ENCODE peak calls at places on chromosomes 3 and 15, in ten cellular contexts. One of them, this sample, is unnamed.

GRCh38 chr15:27792756-27793264 is 306.3 kb downstream of the OCA2 start:
- DNase-seq in DND-41: no peak
- DNase-seq in CD4-positive, alpha-beta T cell: no peak
- DNase-seq in foreskin keratinocyte: no peak
- DNase-seq in HL-60: no peak
- DNase-seq in heart right ventricle: no peak
- DNase-seq in adrenal gland: no peak
- DNase-seq in GM12878: no peak
- DNase-seq in upper lobe of right lung: no peak
- DNase-seq in A549: no peak
- DNase-seq in this sample: no peak

GRCh38 chr15:31255732-31256384 is 70.8 kb upstream of the KLF13 start:
- DNase-seq in foreskin keratinocyte: no peak
- DNase-seq in A549: no peak
- DNase-seq in upper lobe of right lung: peak; percentile 10
- DNase-seq in HL-60: no peak
- DNase-seq in heart right ventricle: no peak
- DNase-seq in GM12878: no peak
- DNase-seq in CD4-positive, alpha-beta T cell: no peak
- DNase-seq in DND-41: no peak
- DNase-seq in adrenal gland: no peak
- DNase-seq in this sample: no peak

GRCh38 chr3:31193871-31194270 is 299.4 kb upstream of the GADL1 start:
- DNase-seq in CD4-positive, alpha-beta T cell: no peak
- DNase-seq in DND-41: no peak
- DNase-seq in GM12878: no peak
- DNase-seq in A549: no peak
- DNase-seq in HL-60: no peak
- DNase-seq in upper lobe of right lung: no peak
- DNase-seq in adrenal gland: no peak
- DNase-seq in heart right ventricle: no peak
- DNase-seq in foreskin keratinocyte: no peak
- DNase-seq in this sample: no peak

GRCh38 chr3:185656321-185656840 is 70.3 kb downstream of the SENP2 start:
- DNase-seq in upper lobe of right lung: no peak
- DNase-seq in GM12878: no peak
- DNase-seq in HL-60: no peak
- DNase-seq in CD4-positive, alpha-beta T cell: no peak
- DNase-seq in A549: no peak
- DNase-seq in heart right ventricle: no peak
- DNase-seq in adrenal gland: peak; percentile 82
- DNase-seq in foreskin keratinocyte: peak; percentile 97
- DNase-seq in DND-41: no peak
- DNase-seq in this sample: no peak

GRCh38 chr15:44296625-44297524 is 8.4 kb downstream of the GOLM2 start:
- DNase-seq in A549: peak; percentile 35
- DNase-seq in GM12878: no peak
- DNase-seq in adrenal gland: no peak
- DNase-seq in CD4-positive, alpha-beta T cell: no peak
- DNase-seq in DND-41: no peak
- DNase-seq in upper lobe of right lung: no peak
- DNase-seq in heart right ventricle: no peak
- DNase-seq in HL-60: peak; percentile 42
- DNase-seq in foreskin keratinocyte: peak; percentile 77
- DNase-seq in this sample: no peak

GRCh38 chr3:101377209-101377608 is 56.8 kb upstream of the IMPG2 start:
- DNase-seq in upper lobe of right lung: no peak
- DNase-seq in heart right ventricle: no peak
- DNase-seq in GM12878: peak; percentile 12
- DNase-seq in CD4-positive, alpha-beta T cell: no peak
- DNase-seq in A549: no peak
- DNase-seq in adrenal gland: no peak
- DNase-seq in foreskin keratinocyte: no peak
- DNase-seq in DND-41: no peak
- DNase-seq in HL-60: no peak
- DNase-seq in this sample: no peak

GRCh38 chr15:47820780-47821319 is 103.5 kb downstream of the SEMA6D start:
- DNase-seq in GM12878: no peak
- DNase-seq in DND-41: no peak
- DNase-seq in A549: no peak
- DNase-seq in CD4-positive, alpha-beta T cell: no peak
- DNase-seq in adrenal gland: no peak
- DNase-seq in foreskin keratinocyte: peak; percentile 87
- DNase-seq in upper lobe of right lung: no peak
- DNase-seq in HL-60: no peak
- DNase-seq in heart right ventricle: no peak
- DNase-seq in this sample: no peak

GRCh38 chr3:58111513-58112184 is 99.1 kb downstream of the DNASE1L3 start:
- DNase-seq in HL-60: no peak
- DNase-seq in foreskin keratinocyte: peak; percentile 63
- DNase-seq in upper lobe of right lung: peak; percentile 79
- DNase-seq in adrenal gland: no peak
- DNase-seq in heart right ventricle: no peak
- DNase-seq in DND-41: no peak
- DNase-seq in A549: no peak
- DNase-seq in GM12878: peak; percentile 50
- DNase-seq in CD4-positive, alpha-beta T cell: no peak
- DNase-seq in this sample: no peak

GRCh38 chr15:69388259-69388658 is 25.9 kb upstream of the KIF23 start:
- DNase-seq in DND-41: no peak
- DNase-seq in A549: no peak
- DNase-seq in CD4-positive, alpha-beta T cell: no peak
- DNase-seq in foreskin keratinocyte: peak; percentile 45
- DNase-seq in heart right ventricle: no peak
- DNase-seq in GM12878: no peak
- DNase-seq in adrenal gland: no peak
- DNase-seq in upper lobe of right lung: peak; percentile 53
- DNase-seq in HL-60: no peak
- DNase-seq in this sample: no peak

GRCh38 chr15:33131880-33132279 is 62.6 kb downstream of the FMN1 start:
- DNase-seq in heart right ventricle: no peak
- DNase-seq in adrenal gland: no peak
- DNase-seq in HL-60: no peak
- DNase-seq in foreskin keratinocyte: peak; percentile 70
- DNase-seq in upper lobe of right lung: no peak
- DNase-seq in GM12878: no peak
- DNase-seq in DND-41: no peak
- DNase-seq in A549: no peak
- DNase-seq in CD4-positive, alpha-beta T cell: no peak
- DNase-seq in this sample: no peak

DNA sequence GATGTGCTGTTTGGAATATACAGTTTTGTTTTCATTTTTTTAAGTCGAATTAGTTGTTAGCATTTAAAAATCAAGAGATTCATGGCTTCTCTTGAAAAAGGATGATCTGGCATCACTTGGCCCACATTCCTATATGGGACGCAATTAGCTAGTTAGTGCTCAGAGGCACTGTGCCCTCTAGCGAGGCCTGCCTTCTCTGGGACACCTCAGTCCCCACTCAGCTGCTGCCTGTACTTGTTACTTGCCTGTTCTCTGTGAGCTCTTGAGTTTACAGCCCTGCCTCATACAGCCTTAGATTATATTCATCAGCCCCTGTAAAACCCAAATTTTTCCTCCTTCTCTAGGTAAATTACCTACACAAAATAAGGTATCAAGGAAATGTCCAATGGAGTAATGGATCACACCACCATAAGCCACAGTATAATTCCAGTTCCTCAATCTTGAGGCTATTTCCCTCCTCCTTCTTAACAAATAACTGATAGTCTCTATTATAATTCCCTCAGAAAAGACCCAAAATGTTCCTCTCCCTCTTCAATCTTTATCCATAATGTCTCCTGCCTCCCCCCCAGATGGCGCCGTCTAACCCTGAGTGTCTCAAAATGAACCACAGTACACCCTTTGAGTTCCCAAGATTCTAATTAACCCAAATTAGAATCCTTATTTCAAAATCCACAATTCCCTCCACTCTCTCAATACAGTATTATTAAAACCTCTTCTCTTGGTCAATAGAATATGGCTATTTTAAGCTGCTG is 2.7 kb downstream of the ZMAT3 start:
- DNase-seq in heart right ventricle: no peak
- DNase-seq in A549: peak; percentile 30
- DNase-seq in DND-41: peak; percentile 56
- DNase-seq in HL-60: no peak
- DNase-seq in adrenal gland: no peak
- DNase-seq in foreskin keratinocyte: no peak
- DNase-seq in upper lobe of right lung: no peak
- DNase-seq in CD4-positive, alpha-beta T cell: peak; percentile 17
- DNase-seq in GM12878: no peak
- DNase-seq in this sample: peak; percentile 51
- TF ChIP-seq CTCF in heart right ventricle: no peak
- TF ChIP-seq CTCF in A549: peak; percentile 60
- TF ChIP-seq CTCF in DND-41: peak; percentile 64
- TF ChIP-seq CTCF in HL-60: no peak
- TF ChIP-seq CTCF in adrenal gland: no peak
- TF ChIP-seq CTCF in foreskin keratinocyte: peak; percentile 74
- TF ChIP-seq CTCF in upper lobe of right lung: peak; percentile 14
- TF ChIP-seq CTCF in CD4-positive, alpha-beta T cell: no peak
- TF ChIP-seq CTCF in GM12878: peak; percentile 51
- TF ChIP-seq CTCF in this sample: peak; percentile 68

GRCh38 chr3:32423534-32423933 is 31.9 kb downstream of the CMTM7 start:
- DNase-seq in foreskin keratinocyte: no peak
- DNase-seq in heart right ventricle: no peak
- DNase-seq in HL-60: no peak
- DNase-seq in DND-41: no peak
- DNase-seq in CD4-positive, alpha-beta T cell: no peak
- DNase-seq in GM12878: no peak
- DNase-seq in adrenal gland: no peak
- DNase-seq in A549: no peak
- DNase-seq in upper lobe of right lung: no peak
- DNase-seq in this sample: no peak

GRCh38 chr3:32423956-32424558 is 32.4 kb downstream of the CMTM7 start:
- DNase-seq in upper lobe of right lung: no peak
- DNase-seq in CD4-positive, alpha-beta T cell: peak; percentile 41
- DNase-seq in heart right ventricle: no peak
- DNase-seq in A549: no peak
- DNase-seq in HL-60: no peak
- DNase-seq in foreskin keratinocyte: no peak
- DNase-seq in adrenal gland: no peak
- DNase-seq in DND-41: peak; percentile 34
- DNase-seq in GM12878: no peak
- DNase-seq in this sample: no peak

GRCh38 chr3:32422943-32423342 is 31.3 kb downstream of the CMTM7 start:
- DNase-seq in heart right ventricle: no peak
- DNase-seq in A549: no peak
- DNase-seq in foreskin keratinocyte: no peak
- DNase-seq in HL-60: no peak
- DNase-seq in DND-41: no peak
- DNase-seq in CD4-positive, alpha-beta T cell: no peak
- DNase-seq in adrenal gland: no peak
- DNase-seq in GM12878: no peak
- DNase-seq in upper lobe of right lung: no peak
- DNase-seq in this sample: no peak

GRCh38 chr3:32421185-32421584 is 29.5 kb downstream of the CMTM7 start:
- DNase-seq in foreskin keratinocyte: no peak
- DNase-seq in adrenal gland: no peak
- DNase-seq in HL-60: no peak
- DNase-seq in DND-41: no peak
- DNase-seq in upper lobe of right lung: no peak
- DNase-seq in A549: no peak
- DNase-seq in CD4-positive, alpha-beta T cell: no peak
- DNase-seq in heart right ventricle: no peak
- DNase-seq in GM12878: no peak
- DNase-seq in this sample: no peak

GRCh38 chr3:32421991-32422859 is 30.6 kb downstream of the CMTM7 start:
- DNase-seq in HL-60: no peak
- DNase-seq in A549: peak; percentile 10
- DNase-seq in DND-41: no peak
- DNase-seq in upper lobe of right lung: peak; percentile 95
- DNase-seq in adrenal gland: peak; percentile 77
- DNase-seq in GM12878: no peak
- DNase-seq in foreskin keratinocyte: peak; percentile 96
- DNase-seq in CD4-positive, alpha-beta T cell: no peak
- DNase-seq in heart right ventricle: peak; percentile 89
- DNase-seq in this sample: no peak
- H3K27ac ChIP-seq in HL-60: peak overlapping the region; percentile 90
- H3K27ac ChIP-seq in A549: peak overlapping the region; percentile 32
- H3K27ac ChIP-seq in DND-41: peak overlapping the region; percentile 28
- H3K27ac ChIP-seq in upper lobe of right lung: peak overlapping the region; percentile 80
- H3K27ac ChIP-seq in adrenal gland: peak overlapping the region; percentile 11
- H3K27ac ChIP-seq in GM12878: no peak overlapping the region
- H3K27ac ChIP-seq in foreskin keratinocyte: peak overlapping the region; percentile 4
- H3K27ac ChIP-seq in CD4-positive, alpha-beta T cell: no peak overlapping the region
- H3K27ac ChIP-seq in heart right ventricle: peak overlapping the region; percentile 46
- H3K27ac ChIP-seq in this sample: no peak overlapping the region

GRCh38 chr15:25346371-25346770 is 92.5 kb downstream of the UBE3A start:
- DNase-seq in A549: no peak
- DNase-seq in upper lobe of right lung: no peak
- DNase-seq in CD4-positive, alpha-beta T cell: no peak
- DNase-seq in foreskin keratinocyte: peak; percentile 49
- DNase-seq in adrenal gland: no peak
- DNase-seq in heart right ventricle: no peak
- DNase-seq in DND-41: no peak
- DNase-seq in GM12878: no peak
- DNase-seq in HL-60: no peak
- DNase-seq in this sample: no peak
- TF ChIP-seq CTCF in A549: no peak
- TF ChIP-seq CTCF in upper lobe of right lung: no peak
- TF ChIP-seq CTCF in CD4-positive, alpha-beta T cell: no peak
- TF ChIP-seq CTCF in foreskin keratinocyte: no peak
- TF ChIP-seq CTCF in adrenal gland: no peak
- TF ChIP-seq CTCF in heart right ventricle: no peak
- TF ChIP-seq CTCF in DND-41: no peak
- TF ChIP-seq CTCF in GM12878: no peak
- TF ChIP-seq CTCF in HL-60: no peak
- TF ChIP-seq CTCF in this sample: no peak

GRCh38 chr3:60402951-60403350 is 848.3 kb downstream of the FHIT start:
- DNase-seq in upper lobe of right lung: no peak
- DNase-seq in heart right ventricle: no peak
- DNase-seq in HL-60: no peak
- DNase-seq in A549: no peak
- DNase-seq in adrenal gland: no peak
- DNase-seq in CD4-positive, alpha-beta T cell: no peak
- DNase-seq in GM12878: no peak
- DNase-seq in foreskin keratinocyte: no peak
- DNase-seq in DND-41: no peak
- DNase-seq in this sample: no peak

GRCh38 chr3:60403866-60404265 is 847.4 kb downstream of the FHIT start:
- DNase-seq in heart right ventricle: no peak
- DNase-seq in adrenal gland: no peak
- DNase-seq in HL-60: no peak
- DNase-seq in A549: no peak
- DNase-seq in foreskin keratinocyte: no peak
- DNase-seq in GM12878: no peak
- DNase-seq in upper lobe of right lung: no peak
- DNase-seq in DND-41: no peak
- DNase-seq in CD4-positive, alpha-beta T cell: no peak
- DNase-seq in this sample: no peak

GRCh38 chr3:60399295-60399694 is 852.0 kb downstream of the FHIT start:
- DNase-seq in A549: no peak
- DNase-seq in HL-60: no peak
- DNase-seq in heart right ventricle: no peak
- DNase-seq in adrenal gland: no peak
- DNase-seq in foreskin keratinocyte: no peak
- DNase-seq in DND-41: no peak
- DNase-seq in upper lobe of right lung: no peak
- DNase-seq in GM12878: no peak
- DNase-seq in CD4-positive, alpha-beta T cell: no peak
- DNase-seq in this sample: no peak

GRCh38 chr3:60395173-60395762 is 856.0 kb downstream of the FHIT start:
- DNase-seq in upper lobe of right lung: no peak
- DNase-seq in heart right ventricle: no peak
- DNase-seq in GM12878: no peak
- DNase-seq in CD4-positive, alpha-beta T cell: no peak
- DNase-seq in DND-41: no peak
- DNase-seq in adrenal gland: no peak
- DNase-seq in HL-60: no peak
- DNase-seq in foreskin keratinocyte: no peak
- DNase-seq in A549: no peak
- DNase-seq in this sample: no peak

GRCh38 chr3:60399861-60400845 is 851.1 kb downstream of the FHIT start:
- DNase-seq in DND-41: no peak
- DNase-seq in heart right ventricle: no peak
- DNase-seq in HL-60: peak; percentile 23
- DNase-seq in upper lobe of right lung: no peak
- DNase-seq in GM12878: no peak
- DNase-seq in CD4-positive, alpha-beta T cell: no peak
- DNase-seq in adrenal gland: no peak
- DNase-seq in A549: no peak
- DNase-seq in foreskin keratinocyte: peak; percentile 7
- DNase-seq in this sample: no peak
- H3K27ac ChIP-seq in DND-41: no peak overlapping the region
- H3K27ac ChIP-seq in heart right ventricle: no peak overlapping the region
- H3K27ac ChIP-seq in HL-60: no peak overlapping the region
- H3K27ac ChIP-seq in upper lobe of right lung: no peak overlapping the region
- H3K27ac ChIP-seq in GM12878: no peak overlapping the region
- H3K27ac ChIP-seq in CD4-positive, alpha-beta T cell: no peak overlapping the region
- H3K27ac ChIP-seq in adrenal gland: no peak overlapping the region
- H3K27ac ChIP-seq in A549: no peak overlapping the region
- H3K27ac ChIP-seq in foreskin keratinocyte: no peak overlapping the region
- H3K27ac ChIP-seq in this sample: no peak overlapping the region

This sample was measured in neural progenitor cell.